ENCODE peak calls at places on chromosome X, in seven cellular contexts. One of them, this sample, is unnamed.

GRCh38 chrX:55867254-55867653 is 149.7 kb downstream of the RRAGB start:
- DNase-seq in A549: no peak
- DNase-seq in NCI-H345: no peak
- DNase-seq in activated naive CD8-positive, alpha-beta T cell treated with anti-CD3 and anti-CD28 coated beads for 36 hours: peak
- DNase-seq in NCI-H774: no peak
- DNase-seq in caudate nucleus: no peak
- DNase-seq in GDM1: no peak
- DNase-seq in this sample: peak

GRCh38 chrX:139204903-139205667 is 325.5 kb upstream of the F9 start:
- DNase-seq in activated naive CD8-positive, alpha-beta T cell treated with anti-CD3 and anti-CD28 coated beads for 36 hours: peak
- DNase-seq in NCI-H774: no peak
- DNase-seq in caudate nucleus: no peak
- DNase-seq in NCI-H345: no peak
- DNase-seq in GDM1: no peak
- DNase-seq in A549: peak
- DNase-seq in this sample: peak

GRCh38 chrX:136163694-136164093 is 16.4 kb downstream of the FHL1 start:
- DNase-seq in NCI-H345: no peak
- DNase-seq in activated naive CD8-positive, alpha-beta T cell treated with anti-CD3 and anti-CD28 coated beads for 36 hours: no peak
- DNase-seq in NCI-H774: no peak
- DNase-seq in caudate nucleus: no peak
- DNase-seq in A549: no peak
- DNase-seq in GDM1: no peak
- DNase-seq in this sample: no peak

GRCh38 chrX:21479695-21480280 is 105.6 kb downstream of the CNKSR2 start:
- DNase-seq in NCI-H345: peak
- DNase-seq in GDM1: peak
- DNase-seq in caudate nucleus: no peak
- DNase-seq in activated naive CD8-positive, alpha-beta T cell treated with anti-CD3 and anti-CD28 coated beads for 36 hours: no peak
- DNase-seq in NCI-H774: peak
- DNase-seq in A549: peak
- DNase-seq in this sample: peak

GRCh38 chrX:153669174-153669890 is 4.3 kb downstream of the PNCK start:
- DNase-seq in A549: no peak
- DNase-seq in activated naive CD8-positive, alpha-beta T cell treated with anti-CD3 and anti-CD28 coated beads for 36 hours: peak
- DNase-seq in NCI-H774: no peak
- DNase-seq in caudate nucleus: no peak
- DNase-seq in GDM1: no peak
- DNase-seq in NCI-H345: no peak
- DNase-seq in this sample: peak

GRCh38 chrX:126820700-126821420 is 1.3 kb downstream of the PRR32 start:
- DNase-seq in A549: no peak
- DNase-seq in caudate nucleus: no peak
- DNase-seq in GDM1: no peak
- DNase-seq in NCI-H774: no peak
- DNase-seq in activated naive CD8-positive, alpha-beta T cell treated with anti-CD3 and anti-CD28 coated beads for 36 hours: no peak
- DNase-seq in NCI-H345: no peak
- DNase-seq in this sample: no peak

GRCh38 chrX:122218666-122219065 is 965.4 kb upstream of the GRIA3 start:
- DNase-seq in A549: no peak
- DNase-seq in NCI-H345: no peak
- DNase-seq in GDM1: no peak
- DNase-seq in NCI-H774: no peak
- DNase-seq in activated naive CD8-positive, alpha-beta T cell treated with anti-CD3 and anti-CD28 coated beads for 36 hours: no peak
- DNase-seq in caudate nucleus: no peak
- DNase-seq in this sample: no peak

GRCh38 chrX:3549442-3549875 is 164.0 kb downstream of the PRKX start:
- DNase-seq in caudate nucleus: no peak
- DNase-seq in A549: peak
- DNase-seq in NCI-H345: peak
- DNase-seq in activated naive CD8-positive, alpha-beta T cell treated with anti-CD3 and anti-CD28 coated beads for 36 hours: no peak
- DNase-seq in GDM1: no peak
- DNase-seq in NCI-H774: no peak
- DNase-seq in this sample: peak

GRCh38 chrX:148915474-148915873 is 415.1 kb downstream of the AFF2 start:
- DNase-seq in NCI-H774: no peak
- DNase-seq in GDM1: no peak
- DNase-seq in caudate nucleus: no peak
- DNase-seq in NCI-H345: no peak
- DNase-seq in activated naive CD8-positive, alpha-beta T cell treated with anti-CD3 and anti-CD28 coated beads for 36 hours: no peak
- DNase-seq in A549: no peak
- DNase-seq in this sample: no peak

GRCh38 chrX:129759576-129760061 is 20.1 kb upstream of the SASH3 start:
- DNase-seq in activated naive CD8-positive, alpha-beta T cell treated with anti-CD3 and anti-CD28 coated beads for 36 hours: peak
- DNase-seq in NCI-H345: no peak
- DNase-seq in A549: peak
- DNase-seq in NCI-H774: no peak
- DNase-seq in caudate nucleus: no peak
- DNase-seq in GDM1: peak
- DNase-seq in this sample: peak

GRCh38 chrX:12919051-12919450 is 12.6 kb downstream of the TLR8 start:
- DNase-seq in A549: no peak
- DNase-seq in NCI-H774: no peak
- DNase-seq in GDM1: no peak
- DNase-seq in NCI-H345: no peak
- DNase-seq in caudate nucleus: no peak
- DNase-seq in activated naive CD8-positive, alpha-beta T cell treated with anti-CD3 and anti-CD28 coated beads for 36 hours: no peak
- DNase-seq in this sample: no peak

GRCh38 chrX:70029790-70030189 is 19.9 kb downstream of the AWAT2 start:
- DNase-seq in A549: no peak
- DNase-seq in NCI-H774: no peak
- DNase-seq in activated naive CD8-positive, alpha-beta T cell treated with anti-CD3 and anti-CD28 coated beads for 36 hours: no peak
- DNase-seq in GDM1: no peak
- DNase-seq in NCI-H345: no peak
- DNase-seq in caudate nucleus: no peak
- DNase-seq in this sample: no peak

GRCh38 chrX:116726806-116727205 is 264.0 kb upstream of the CT83 start:
- DNase-seq in A549: no peak
- DNase-seq in activated naive CD8-positive, alpha-beta T cell treated with anti-CD3 and anti-CD28 coated beads for 36 hours: no peak
- DNase-seq in NCI-H345: no peak
- DNase-seq in GDM1: no peak
- DNase-seq in NCI-H774: no peak
- DNase-seq in caudate nucleus: no peak
- DNase-seq in this sample: no peak

GRCh38 chrX:72306085-72306801 is 529 bp upstream of the CITED1 start:
- DNase-seq in caudate nucleus: no peak
- DNase-seq in NCI-H345: peak
- DNase-seq in activated naive CD8-positive, alpha-beta T cell treated with anti-CD3 and anti-CD28 coated beads for 36 hours: peak
- DNase-seq in A549: peak
- DNase-seq in NCI-H774: no peak
- DNase-seq in GDM1: no peak
- DNase-seq in this sample: no peak

GRCh38 chrX:132433001-132433400 is 55.8 kb downstream of the MBNL3 start:
- DNase-seq in A549: no peak
- DNase-seq in activated naive CD8-positive, alpha-beta T cell treated with anti-CD3 and anti-CD28 coated beads for 36 hours: no peak
- DNase-seq in NCI-H345: no peak
- DNase-seq in NCI-H774: peak
- DNase-seq in GDM1: no peak
- DNase-seq in caudate nucleus: no peak
- DNase-seq in this sample: no peak

GRCh38 chrX:149825424-149825823 is 43.7 kb downstream of the MAGEA9 start:
- DNase-seq in GDM1: no peak
- DNase-seq in activated naive CD8-positive, alpha-beta T cell treated with anti-CD3 and anti-CD28 coated beads for 36 hours: peak
- DNase-seq in NCI-H345: peak
- DNase-seq in caudate nucleus: no peak
- DNase-seq in NCI-H774: no peak
- DNase-seq in A549: peak
- DNase-seq in this sample: peak

GRCh38 chrX:9278475-9279270 is 186.2 kb upstream of the TBL1X start:
- DNase-seq in A549: no peak
- DNase-seq in NCI-H774: no peak
- DNase-seq in GDM1: no peak
- DNase-seq in NCI-H345: no peak
- DNase-seq in caudate nucleus: no peak
- DNase-seq in activated naive CD8-positive, alpha-beta T cell treated with anti-CD3 and anti-CD28 coated beads for 36 hours: no peak
- DNase-seq in this sample: no peak

GRCh38 chrX:152991123-152991522 is 2.8 kb downstream of the PNMA5 start:
- DNase-seq in caudate nucleus: no peak
- DNase-seq in GDM1: no peak
- DNase-seq in NCI-H774: no peak
- DNase-seq in A549: no peak
- DNase-seq in activated naive CD8-positive, alpha-beta T cell treated with anti-CD3 and anti-CD28 coated beads for 36 hours: no peak
- DNase-seq in NCI-H345: no peak
- DNase-seq in this sample: no peak

GRCh38 chrX:38279188-38279587 is 48.1 kb downstream of the RPGR start:
- DNase-seq in GDM1: no peak
- DNase-seq in activated naive CD8-positive, alpha-beta T cell treated with anti-CD3 and anti-CD28 coated beads for 36 hours: no peak
- DNase-seq in A549: peak
- DNase-seq in NCI-H774: no peak
- DNase-seq in NCI-H345: no peak
- DNase-seq in caudate nucleus: no peak
- DNase-seq in this sample: no peak

GRCh38 chrX:39837688-39838087 is 260.1 kb downstream of the BCOR start:
- DNase-seq in GDM1: no peak
- DNase-seq in activated naive CD8-positive, alpha-beta T cell treated with anti-CD3 and anti-CD28 coated beads for 36 hours: no peak
- DNase-seq in A549: no peak
- DNase-seq in NCI-H774: no peak
- DNase-seq in caudate nucleus: no peak
- DNase-seq in NCI-H345: no peak
- DNase-seq in this sample: no peak

GRCh38 chrX:133150730-133151129 is 53.8 kb upstream of the USP26 start:
- DNase-seq in GDM1: no peak
- DNase-seq in A549: no peak
- DNase-seq in NCI-H774: no peak
- DNase-seq in NCI-H345: no peak
- DNase-seq in activated naive CD8-positive, alpha-beta T cell treated with anti-CD3 and anti-CD28 coated beads for 36 hours: no peak
- DNase-seq in caudate nucleus: no peak
- DNase-seq in this sample: no peak

GRCh38 chrX:32524385-32524784 is 687.0 kb downstream of the DMD start:
- DNase-seq in NCI-H774: no peak
- DNase-seq in caudate nucleus: no peak
- DNase-seq in activated naive CD8-positive, alpha-beta T cell treated with anti-CD3 and anti-CD28 coated beads for 36 hours: no peak
- DNase-seq in A549: no peak
- DNase-seq in GDM1: no peak
- DNase-seq in NCI-H345: no peak
- DNase-seq in this sample: no peak

GRCh38 chrX:11374570-11374969 is 81.4 kb downstream of the AMELX start:
- DNase-seq in activated naive CD8-positive, alpha-beta T cell treated with anti-CD3 and anti-CD28 coated beads for 36 hours: no peak
- DNase-seq in caudate nucleus: no peak
- DNase-seq in GDM1: no peak
- DNase-seq in NCI-H345: no peak
- DNase-seq in NCI-H774: no peak
- DNase-seq in A549: no peak
- DNase-seq in this sample: no peak

GRCh38 chrX:41481264-41482109 is 34.3 kb downstream of the NYX start:
- DNase-seq in GDM1: no peak
- DNase-seq in A549: peak
- DNase-seq in NCI-H774: no peak
- DNase-seq in NCI-H345: no peak
- DNase-seq in caudate nucleus: no peak
- DNase-seq in activated naive CD8-positive, alpha-beta T cell treated with anti-CD3 and anti-CD28 coated beads for 36 hours: no peak
- DNase-seq in this sample: peak

GRCh38 chrX:24243692-24244091 is 70.2 kb downstream of the SUPT20HL2 start:
- DNase-seq in caudate nucleus: no peak
- DNase-seq in GDM1: no peak
- DNase-seq in NCI-H345: no peak
- DNase-seq in A549: no peak
- DNase-seq in NCI-H774: no peak
- DNase-seq in activated naive CD8-positive, alpha-beta T cell treated with anti-CD3 and anti-CD28 coated beads for 36 hours: no peak
- DNase-seq in this sample: no peak

GRCh38 chrX:72498782-72499181 is 73.9 kb downstream of the HDAC8 start:
- DNase-seq in caudate nucleus: no peak
- DNase-seq in NCI-H345: no peak
- DNase-seq in A549: no peak
- DNase-seq in NCI-H774: no peak
- DNase-seq in GDM1: no peak
- DNase-seq in activated naive CD8-positive, alpha-beta T cell treated with anti-CD3 and anti-CD28 coated beads for 36 hours: no peak
- DNase-seq in this sample: peak

GRCh38 chrX:55778322-55778721 is 60.8 kb downstream of the RRAGB start:
- DNase-seq in A549: no peak
- DNase-seq in GDM1: no peak
- DNase-seq in NCI-H345: no peak
- DNase-seq in activated naive CD8-positive, alpha-beta T cell treated with anti-CD3 and anti-CD28 coated beads for 36 hours: no peak
- DNase-seq in NCI-H774: no peak
- DNase-seq in caudate nucleus: no peak
- DNase-seq in this sample: no peak

GRCh38 chrX:40550069-40550468 is 30.7 kb upstream of the ATP6AP2 start:
- DNase-seq in A549: no peak
- DNase-seq in GDM1: no peak
- DNase-seq in caudate nucleus: no peak
- DNase-seq in NCI-H345: peak
- DNase-seq in activated naive CD8-positive, alpha-beta T cell treated with anti-CD3 and anti-CD28 coated beads for 36 hours: no peak
- DNase-seq in NCI-H774: peak
- DNase-seq in this sample: no peak

GRCh38 chrX:31435592-31435991 is 363.8 kb upstream of the FTHL17 start:
- DNase-seq in A549: peak
- DNase-seq in NCI-H345: no peak
- DNase-seq in caudate nucleus: peak
- DNase-seq in GDM1: no peak
- DNase-seq in activated naive CD8-positive, alpha-beta T cell treated with anti-CD3 and anti-CD28 coated beads for 36 hours: no peak
- DNase-seq in NCI-H774: no peak
- DNase-seq in this sample: no peak

GRCh38 chrX:145393702-145394235 is 146.5 kb downstream of the SPANXN1 start:
- DNase-seq in activated naive CD8-positive, alpha-beta T cell treated with anti-CD3 and anti-CD28 coated beads for 36 hours: no peak
- DNase-seq in GDM1: no peak
- DNase-seq in A549: no peak
- DNase-seq in NCI-H345: no peak
- DNase-seq in NCI-H774: no peak
- DNase-seq in caudate nucleus: no peak
- DNase-seq in this sample: peak

GRCh38 chrX:4263005-4263404 is 549.6 kb upstream of the PRKX start:
- DNase-seq in activated naive CD8-positive, alpha-beta T cell treated with anti-CD3 and anti-CD28 coated beads for 36 hours: no peak
- DNase-seq in caudate nucleus: no peak
- DNase-seq in NCI-H345: peak
- DNase-seq in GDM1: no peak
- DNase-seq in NCI-H774: no peak
- DNase-seq in A549: peak
- DNase-seq in this sample: peak

GRCh38 chrX:107389726-107390125 is 59.7 kb upstream of the FRMPD3 start:
- DNase-seq in activated naive CD8-positive, alpha-beta T cell treated with anti-CD3 and anti-CD28 coated beads for 36 hours: no peak
- DNase-seq in caudate nucleus: no peak
- DNase-seq in GDM1: no peak
- DNase-seq in NCI-H774: no peak
- DNase-seq in A549: no peak
- DNase-seq in NCI-H345: no peak
- DNase-seq in this sample: no peak

GRCh38 chrX:46649421-46650260 is 76.1 kb downstream of the CHST7 start:
- DNase-seq in A549: no peak
- DNase-seq in activated naive CD8-positive, alpha-beta T cell treated with anti-CD3 and anti-CD28 coated beads for 36 hours: no peak
- DNase-seq in NCI-H774: no peak
- DNase-seq in NCI-H345: peak
- DNase-seq in GDM1: peak
- DNase-seq in caudate nucleus: no peak
- DNase-seq in this sample: peak